ENCODE peak calls at places on chromosomes 5 and 9, in seven cellular contexts. E, C, N, W, D, S and Y are unnamed samples.

GRCh38 chr5:156354571-156354970 is 27.6 kb downstream of the SGCD start:
- DNase-seq in E (no peak), C (no peak), N (no peak), W (no peak), D (no peak), S (peak; percentile 68), Y (peak; percentile 30)

GRCh38 chr5:174545926-174546325 is 178.5 kb upstream of the MSX2 start:
- DNase-seq in E (no peak), C (no peak), N (no peak), W (no peak), D (no peak), S (no peak), Y (no peak)

GRCh38 chr5:88109806-88110205 is 158.8 kb downstream of the TMEM161B start:
- DNase-seq in E (no peak), C (no peak), N (no peak), W (no peak), D (no peak), S (peak; percentile 2), Y (peak; percentile 37)

GRCh38 chr5:145718956-145719355 is 116.2 kb downstream of the PRELID2 start:
- DNase-seq in E (no peak), C (no peak), N (peak; percentile 39), W (no peak), D (no peak), S (peak; percentile 65), Y (peak; percentile 50)

GRCh38 chr9:94802795-94803194 is 76.3 kb downstream of the AOPEP start:
- DNase-seq in E (no peak), C (no peak), N (no peak), W (no peak), D (no peak), S (peak; percentile 76), Y (peak; percentile 84)

GRCh38 chr5:69503144-69503488 is 10.5 kb downstream of the OCLN start:
- DNase-seq in E (no peak), C (no peak), N (no peak), W (no peak), D (no peak), S (no peak), Y (no peak)

GRCh38 chr9:82810902-82811301 is 252.0 kb downstream of the RASEF start:
- DNase-seq in E (no peak), C (peak; percentile 92), N (peak; percentile 96), W (peak; percentile 95), D (peak; percentile 84), S (peak; percentile 62), Y (peak; percentile 83)

GRCh38 chr5:122077451-122078115 is 476 bp downstream of the LOX start:
- DNase-seq in E (peak; percentile 39), C (peak; percentile 54), N (peak; percentile 60), W (peak; percentile 8), D (no peak), S (no peak), Y (no peak)

GRCh38 chr9:27489087-27489876 is 34.8 kb upstream of the IFNK start:
- DNase-seq in E (peak; percentile 57), C (no peak), N (peak; percentile 39), W (peak; percentile 84), D (no peak), S (no peak), Y (no peak)

GRCh38 chr5:923473-923873 is 30.8 kb downstream of the TRIP13 start:
- DNase-seq in E (peak; percentile 76), C (peak; percentile 87), N (peak; percentile 84), W (peak; percentile 64), D (peak; percentile 60), S (peak; percentile 55), Y (peak; percentile 76)

GRCh38 chr9:134131471-134132207 is 4.2 kb upstream of the WDR5 start:
- DNase-seq in E (no peak), C (no peak), N (peak; percentile 4), W (no peak), D (no peak), S (no peak), Y (no peak)

GRCh38 chr9:103713631-103714030 is 380.5 kb upstream of the SMC2 start:
- DNase-seq in E (no peak), C (no peak), N (peak; percentile 31), W (no peak), D (no peak), S (no peak), Y (no peak)

GRCh38 chr5:95261369-95262175 is 23.3 kb downstream of the MCTP1 start:
- DNase-seq in E (no peak), C (no peak), N (peak; percentile 23), W (peak; percentile 24), D (no peak), S (peak; percentile 49), Y (peak; percentile 17)

GRCh38 chr5:96081276-96081858 is 119.7 kb upstream of the ELL2 start:
- DNase-seq in E (no peak), C (no peak), N (no peak), W (no peak), D (no peak), S (peak; percentile 34), Y (peak; percentile 28)

GRCh38 chr5:93192107-93192506 is 388.9 kb downstream of the NR2F1-AS1 start:
- DNase-seq in E (no peak), C (no peak), N (no peak), W (peak; percentile 14), D (no peak), S (peak; percentile 95), Y (peak; percentile 96)

GRCh38 chr9:71331603-71332002 is 210.2 kb upstream of the TRPM3 start:
- DNase-seq in E (no peak), C (no peak), N (no peak), W (no peak), D (no peak), S (no peak), Y (no peak)

GRCh38 chr5:32780508-32780919 is 69.4 kb downstream of the NPR3 start:
- DNase-seq in E (no peak), C (no peak), N (no peak), W (no peak), D (no peak), S (peak; percentile 17), Y (no peak)

GRCh38 chr9:33025572-33026347 is 687 bp downstream of the DNAJA1 start:
- DNase-seq in E (no peak), C (peak; percentile 81), N (peak; percentile 84), W (no peak), D (no peak), S (peak; percentile 32), Y (peak; percentile 78)

DNA sequence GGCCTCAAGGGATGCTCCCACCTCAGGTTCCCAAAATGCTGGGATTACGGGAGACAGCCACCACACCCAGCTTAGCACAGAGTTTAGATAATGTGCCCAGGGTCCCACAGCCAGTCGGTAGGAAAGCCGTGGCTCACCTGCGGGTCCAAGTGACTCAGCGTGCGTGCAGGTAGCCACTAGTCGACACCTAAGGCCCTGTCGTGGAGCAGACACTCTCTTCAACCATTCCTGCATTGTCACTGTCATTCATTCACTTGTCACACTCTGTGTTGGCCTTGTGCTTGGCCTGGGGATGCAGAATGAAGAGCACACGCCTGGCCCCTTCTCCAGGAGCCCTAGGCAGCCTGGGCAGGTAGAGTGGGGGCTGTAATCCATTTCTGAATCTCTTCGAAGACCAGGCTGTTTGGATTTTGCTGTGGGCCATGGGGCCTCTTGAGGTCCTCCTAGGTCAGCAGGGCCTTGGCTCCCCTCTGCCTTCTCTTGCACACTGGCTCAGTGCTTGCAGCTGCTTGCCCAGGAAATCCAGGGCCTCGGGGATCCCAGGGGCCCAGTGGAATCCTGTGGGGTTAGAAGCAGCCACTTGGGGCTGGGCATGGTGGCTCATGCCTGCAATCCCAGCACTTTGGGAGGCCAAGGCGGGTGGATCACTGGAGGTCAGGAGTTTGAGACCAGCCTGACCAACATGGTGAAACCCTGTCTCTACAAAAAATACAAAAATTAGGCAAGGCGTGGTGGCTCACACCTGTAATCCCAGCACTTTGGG is 6.1 kb upstream of the AIF1L start:
- DNase-seq in E (no peak), C (no peak), N (no peak), W (peak; percentile 80), D (no peak), S (no peak), Y (no peak)
- H2BK120ac ChIP-seq in E (no peak overlapping the region), C (no peak overlapping the region), N (no peak overlapping the region), W (no peak overlapping the region), D (no peak overlapping the region), S (no peak overlapping the region), Y (no peak overlapping the region)

GRCh38 chr9:36322462-36322861 is 64.2 kb upstream of the GNE start:
- DNase-seq in E (no peak), C (no peak), N (no peak), W (no peak), D (no peak), S (no peak), Y (no peak)

GRCh38 chr9:36325081-36325828 is 67.0 kb upstream of the GNE start:
- DNase-seq in E (no peak), C (no peak), N (no peak), W (peak; percentile 71), D (no peak), S (no peak), Y (no peak)

GRCh38 chr9:36320457-36320856 is 62.2 kb upstream of the GNE start:
- DNase-seq in E (no peak), C (no peak), N (no peak), W (no peak), D (no peak), S (no peak), Y (no peak)

GRCh38 chr9:36327903-36328302 is 69.7 kb upstream of the GNE start:
- DNase-seq in E (no peak), C (no peak), N (peak; percentile 48), W (no peak), D (no peak), S (peak; percentile 47), Y (peak; percentile 42)

DNA sequence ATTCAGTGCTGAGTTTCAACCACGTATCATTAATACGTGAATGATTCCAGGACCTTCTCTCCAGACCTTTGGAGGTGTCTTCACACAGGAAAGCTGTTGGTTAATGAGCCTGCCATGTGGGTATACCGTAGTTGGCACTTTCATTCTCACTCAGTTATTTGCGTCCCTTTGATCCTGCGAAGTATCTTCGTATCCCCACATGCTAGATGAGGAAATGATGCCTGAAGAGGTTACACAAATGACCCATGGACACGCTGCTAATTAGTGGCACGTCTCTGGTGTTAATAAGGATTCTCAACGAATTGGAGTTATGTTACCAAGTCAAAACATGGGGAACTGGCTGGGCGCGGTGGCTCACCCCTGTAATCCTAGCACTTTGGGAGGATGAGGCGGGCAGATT is 65.7 kb upstream of the GNE start:
- DNase-seq in E (no peak), C (no peak), N (no peak), W (no peak), D (no peak), S (no peak), Y (no peak)
- H2BK120ac ChIP-seq in E (no peak overlapping the region), C (no peak overlapping the region), N (no peak overlapping the region), W (no peak overlapping the region), D (peak overlapping the region; percentile 43), S (no peak overlapping the region), Y (no peak overlapping the region)

GRCh38 chr9:72431036-72431435 is 66.0 kb upstream of the ZFAND5 start:
- DNase-seq in E (no peak), C (no peak), N (no peak), W (peak; percentile 12), D (no peak), S (no peak), Y (no peak)
- H2BK120ac ChIP-seq in E (no peak overlapping the region), C (no peak overlapping the region), N (no peak overlapping the region), W (no peak overlapping the region), D (no peak overlapping the region), S (peak overlapping the region; percentile 33), Y (no peak overlapping the region)

GRCh38 chr9:80881350-80881749 is 808.0 kb downstream of the TLE1 start:
- DNase-seq in E (no peak), C (no peak), N (peak; percentile 4), W (no peak), D (no peak), S (no peak), Y (no peak)

GRCh38 chr9:80884180-80884579 is 805.2 kb downstream of the TLE1 start:
- DNase-seq in E (no peak), C (no peak), N (no peak), W (no peak), D (no peak), S (no peak), Y (no peak)

GRCh38 chr9:80881946-80882345 is 807.4 kb downstream of the TLE1 start:
- DNase-seq in E (no peak), C (peak; percentile 30), N (peak; percentile 75), W (no peak), D (peak; percentile 1), S (no peak), Y (no peak)

GRCh38 chr9:80885894-80886293 is 803.5 kb downstream of the TLE1 start:
- DNase-seq in E (no peak), C (peak; percentile 35), N (peak; percentile 42), W (no peak), D (peak; percentile 7), S (no peak), Y (no peak)
- H2BK120ac ChIP-seq in E (no peak overlapping the region), C (no peak overlapping the region), N (no peak overlapping the region), W (no peak overlapping the region), D (no peak overlapping the region), S (no peak overlapping the region), Y (no peak overlapping the region)